ENCODE peak calls at places on chromosomes 12 and 14, in nine cellular contexts. K, G, N, X, O, R, M, J and U are unnamed samples.

GRCh38 chr14:65098586-65098985 is 3.7 kb downstream of the MAX start:
- DNase-seq in O (no peak), K (peak; percentile 62), N (no peak), J (no peak), M (no peak), R (no peak), G (no peak), X (no peak), U (no peak)

GRCh38 chr12:100404769-100405407 is 48.0 kb downstream of the SLC17A8 start:
- DNase-seq in J (no peak), G (peak; percentile 58), M (peak; percentile 26), R (no peak), K (peak; percentile 75), O (no peak), N (peak; percentile 61), X (no peak), U (no peak)

GRCh38 chr14:101116065-101116464 is 212.5 kb upstream of the RTL1 start:
- DNase-seq in R (no peak), G (no peak), N (peak; percentile 17), X (no peak), K (no peak), O (no peak), M (no peak), J (no peak), U (peak; percentile 4)

GRCh38 chr12:128973883-128974681 is 120.8 kb downstream of the GLT1D1 start:
- DNase-seq in N (no peak), J (no peak), R (no peak), O (no peak), G (no peak), X (no peak), K (no peak), M (no peak), U (no peak)

GRCh38 chr12:13229504-13229903 is 33.0 kb downstream of the EMP1 start:
- DNase-seq in N (no peak), M (no peak), J (no peak), O (no peak), R (no peak), G (peak; percentile 21), X (no peak), K (no peak), U (no peak)

GRCh38 chr12:102298022-102298421 is 100.4 kb upstream of the PMCH start:
- DNase-seq in X (no peak), J (no peak), M (no peak), O (no peak), N (no peak), G (peak; percentile 7), K (peak; percentile 86), R (no peak), U (no peak)

GRCh38 chr12:103806807-103807206 is 34.2 kb downstream of the NT5DC3 start:
- DNase-seq in R (no peak), O (no peak), J (no peak), N (no peak), M (no peak), G (no peak), K (no peak), X (no peak), U (no peak)

GRCh38 chr14:102739190-102739469 is 38.1 kb upstream of the TRAF3 start:
- DNase-seq in J (no peak), N (no peak), R (no peak), X (no peak), K (no peak), G (no peak), M (no peak), O (no peak), U (no peak)

GRCh38 chr12:1815814-1816729 is 4.3 kb upstream of the LRTM2 start:
- DNase-seq in J (no peak), G (no peak), M (no peak), X (no peak), K (peak; percentile 16), O (no peak), N (no peak), R (no peak), U (no peak)

DNA sequence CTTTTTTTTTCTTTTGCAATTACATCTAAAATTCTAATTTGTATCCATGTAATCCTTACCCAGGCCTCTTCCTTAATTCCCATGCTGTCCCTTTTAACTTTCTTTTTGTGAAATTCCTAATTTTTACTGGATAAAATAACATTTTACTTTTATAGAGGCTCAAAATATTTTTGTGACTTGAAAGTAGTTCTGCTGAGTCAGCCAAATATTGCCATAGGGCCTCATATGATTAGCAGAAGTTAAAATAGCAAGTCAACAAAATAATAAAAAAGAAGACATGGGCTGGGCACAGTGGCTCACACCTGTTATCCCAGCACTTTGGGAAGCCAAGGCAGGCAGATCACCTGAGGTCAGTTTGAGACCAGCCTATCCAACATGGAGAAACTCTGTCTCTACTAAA is 2.0 kb downstream of the C3AR1 start:
- DNase-seq in M (no peak), K (no peak), X (no peak), R (no peak), J (no peak), G (no peak), N (no peak), O (no peak), U (no peak)
- H3K27ac ChIP-seq in M (peak overlapping the region; percentile 73), K (no peak overlapping the region), X (no peak overlapping the region), R (no peak overlapping the region), J (no peak overlapping the region), G (no peak overlapping the region), N (no peak overlapping the region), O (peak overlapping the region; percentile 44), U (no peak overlapping the region)

GRCh38 chr12:27523305-27523641 is 733 bp upstream of the PPFIBP1 start:
- DNase-seq in N (no peak), J (no peak), O (no peak), G (no peak), M (no peak), X (no peak), R (no peak), K (no peak), U (no peak)

GRCh38 chr12:27524839-27525238 is 833 bp downstream of the PPFIBP1 start:
- DNase-seq in O (no peak), J (no peak), N (no peak), G (peak; percentile 10), M (peak; percentile 22), X (no peak), K (peak; percentile 67), R (no peak), U (no peak)

GRCh38 chr12:27525373-27525772 is 1.4 kb downstream of the PPFIBP1 start:
- DNase-seq in J (no peak), O (no peak), N (no peak), K (peak; percentile 89), M (no peak), G (peak; percentile 42), X (no peak), R (no peak), U (no peak)

GRCh38 chr12:27524489-27524835 is 456 bp downstream of the PPFIBP1 start:
- DNase-seq in K (no peak), M (no peak), O (no peak), N (no peak), J (no peak), R (no peak), G (no peak), X (no peak), U (no peak)

DNA sequence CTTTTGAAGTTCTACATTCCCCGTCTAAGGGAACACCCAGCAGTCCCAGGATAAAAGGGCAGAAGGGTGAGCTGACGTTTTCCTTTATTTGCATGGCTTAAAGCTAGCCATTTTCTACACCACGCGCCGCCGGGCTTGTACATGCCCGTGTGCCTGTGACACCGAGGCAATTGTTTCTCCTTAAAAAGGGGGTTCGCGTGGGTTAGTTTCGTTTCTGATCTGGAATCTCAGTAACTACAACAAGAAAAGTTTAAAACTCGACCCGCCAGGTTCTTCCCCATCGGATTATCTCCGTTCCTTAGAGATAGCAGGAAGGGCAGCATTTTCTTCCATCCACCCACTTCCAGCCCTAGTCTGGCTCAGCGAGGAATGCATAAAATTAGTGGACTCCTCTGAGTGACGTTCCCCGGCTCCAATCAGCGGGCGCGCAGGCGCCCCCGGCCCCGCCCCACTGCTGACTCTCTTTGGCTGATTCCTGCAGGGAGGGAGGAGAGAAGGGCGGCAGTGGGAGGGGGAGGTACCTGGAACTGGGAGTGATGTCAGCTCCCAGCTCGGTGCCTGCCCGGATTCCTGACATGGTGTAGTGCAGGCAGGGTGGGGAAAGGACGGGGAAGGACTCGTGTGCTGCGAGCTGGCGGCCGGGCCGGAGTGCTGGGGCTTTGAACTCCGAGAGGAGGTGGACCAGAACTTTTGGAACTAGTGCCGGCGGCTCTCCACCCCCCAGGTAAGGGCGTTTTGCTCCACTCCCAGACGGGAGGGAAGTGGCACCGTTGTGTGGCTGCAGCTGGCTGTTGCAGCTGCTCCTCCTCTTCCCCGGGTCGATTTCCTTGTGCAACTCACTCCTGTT is at the start of gene PPFIBP1:
- DNase-seq in O (peak; percentile 98), R (peak; percentile 99), J (peak; percentile 98), X (peak; percentile 82), N (peak; percentile 100), M (peak; percentile 100), G (peak; percentile 98), K (peak; percentile 98), U (peak; percentile 97)
- H3K4me3 ChIP-seq in O (peak within 1 kb of the TSS; percentile 76), R (peak within 1 kb of the TSS; percentile 82), J (peak within 1 kb of the TSS; percentile 84), X (peak within 1 kb of the TSS; percentile 62), N (peak within 1 kb of the TSS; percentile 65), M (peak within 1 kb of the TSS; percentile 51), G (peak within 1 kb of the TSS; percentile 63), K (peak within 1 kb of the TSS; percentile 95), U (peak within 1 kb of the TSS; percentile 89)

GRCh38 chr14:72880820-72881219 is 13.1 kb downstream of the DPF3 start:
- DNase-seq in X (no peak), K (no peak), O (no peak), N (no peak), J (no peak), M (no peak), R (no peak), G (no peak), U (no peak)

GRCh38 chr14:72883109-72883508 is 10.8 kb downstream of the DPF3 start:
- DNase-seq in N (no peak), M (no peak), K (no peak), X (no peak), G (no peak), J (no peak), O (no peak), R (no peak), U (no peak)

GRCh38 chr14:72883963-72884362 is 9.9 kb downstream of the DPF3 start:
- DNase-seq in R (no peak), N (no peak), M (no peak), K (peak; percentile 28), G (no peak), J (no peak), O (no peak), X (no peak), U (no peak)

GRCh38 chr14:72880164-72880563 is 13.7 kb downstream of the DPF3 start:
- DNase-seq in X (no peak), M (no peak), N (no peak), R (no peak), O (no peak), G (no peak), J (no peak), K (peak; percentile 29), U (no peak)

GRCh38 chr14:72882047-72882446 is 11.9 kb downstream of the DPF3 start:
- DNase-seq in K (no peak), O (no peak), N (no peak), X (no peak), G (no peak), J (no peak), M (no peak), R (no peak), U (no peak)
- H3K27ac ChIP-seq in K (no peak overlapping the region), O (no peak overlapping the region), N (no peak overlapping the region), X (no peak overlapping the region), G (no peak overlapping the region), J (no peak overlapping the region), M (no peak overlapping the region), R (no peak overlapping the region), U (no peak overlapping the region)

DNA sequence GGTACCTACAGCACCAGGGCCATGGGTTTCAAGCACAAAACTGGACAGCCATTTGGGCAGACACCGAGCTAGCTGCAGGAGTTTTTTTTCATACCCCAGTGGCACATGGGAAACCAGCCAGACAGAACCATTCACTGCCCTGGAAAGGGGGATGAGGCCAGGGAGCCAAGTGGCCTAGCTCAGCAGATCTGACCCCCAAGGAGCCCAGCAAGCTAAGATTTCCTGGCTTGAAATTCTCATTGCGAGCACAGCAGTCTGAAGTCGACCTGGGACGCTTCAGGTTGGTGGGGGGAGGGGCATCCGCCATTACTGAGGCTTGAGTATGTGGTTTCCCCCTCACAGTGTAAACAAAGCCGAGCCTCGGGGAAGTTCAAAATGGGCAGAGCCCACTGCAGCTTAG is 81.2 kb upstream of the CCDC175 start:
- DNase-seq in G (no peak), M (no peak), J (no peak), N (no peak), O (no peak), K (no peak), R (no peak), X (no peak), U (no peak)
- H3K4me3 ChIP-seq in G (no peak overlapping the region), M (no peak overlapping the region), J (no peak overlapping the region), N (no peak overlapping the region), O (no peak overlapping the region), K (no peak overlapping the region), R (no peak overlapping the region), X (no peak overlapping the region), U (no peak overlapping the region)